ENCODE peak calls at places on chromosomes 13 and 19, in seven cellular contexts. E is DND-41, M is fibroblast of lung, D is mesenchymal stem cell, N is astrocyte, Z is NT2/D1, B is GM23248. F is an unnamed sample. For H3K27me3 and H3K4me1, the result is how much of the 10 kb centered on the place peaks cover.

GRCh38 chr13:66099825-66100224 is 1130.3 kb downstream of the PCDH9 start:
- DNase-seq in E (no peak), M (no peak), D (no peak), N (no peak), Z (no peak), B (no peak), F (no peak)

GRCh38 chr13:51222510-51223283 is 499 bp downstream of the FAM124A start:
- DNase-seq in E (no peak), M (no peak), D (peak), N (no peak), Z (no peak), B (peak), F (peak)

GRCh38 chr13:102028846-102029245 is 373.0 kb downstream of the FGF14 start:
- DNase-seq in E (no peak), M (no peak), D (no peak), N (no peak), Z (no peak), B (no peak), F (no peak)

GRCh38 chr19:3509566-3509989 is 3.5 kb downstream of the FZR1 start:
- DNase-seq in E (no peak), M (no peak), D (peak), N (peak), Z (no peak), B (peak), F (peak)

GRCh38 chr19:33365676-33366075 is 7.8 kb upstream of the CEBPG start:
- DNase-seq in E (no peak), M (no peak), D (no peak), N (no peak), Z (no peak), B (no peak), F (no peak)

GRCh38 chr13:111469450-111469849 is 149.0 kb downstream of the TEX29 start:
- DNase-seq in E (no peak), M (no peak), D (no peak), N (no peak), Z (no peak), B (no peak), F (no peak)

GRCh38 chr13:40565282-40566148 is 100.9 kb downstream of the FOXO1 start:
- DNase-seq in E (no peak), M (no peak), D (no peak), N (no peak), Z (no peak), B (peak), F (no peak)

GRCh38 chr13:67549331-67549730 is 319.2 kb upstream of the PCDH9 start:
- DNase-seq in E (no peak), M (peak), D (peak), N (peak), Z (no peak), B (no peak), F (peak)

GRCh38 chr13:24092108-24092507 is 68.4 kb upstream of the SPATA13 start:
- DNase-seq in E (no peak), M (no peak), D (no peak), N (no peak), Z (no peak), B (no peak), F (no peak)

GRCh38 chr19:9793051-9793591 is 24.6 kb upstream of the ZNF846 start:
- DNase-seq in E (peak), M (peak), D (peak), N (peak), Z (peak), B (peak), F (peak)

GRCh38 chr19:33125929-33126388 is 6.0 kb upstream of the WDR88 start:
- DNase-seq in E (peak), M (peak), D (peak), N (peak), Z (peak), B (peak), F (peak)

GRCh38 chr13:33676045-33676699 is 141.8 kb upstream of the RFC3 start:
- DNase-seq in E (no peak), M (peak), D (no peak), N (no peak), Z (no peak), B (peak), F (peak)

GRCh38 chr19:39307233-39307821 is 11.1 kb downstream of the IFNL1 start:
- DNase-seq in E (no peak), M (no peak), D (peak), N (no peak), Z (peak), B (peak), F (peak)

GRCh38 chr19:17468302-17469091 is 1.8 kb upstream of the SLC27A1 start:
- DNase-seq in E (no peak), M (no peak), D (no peak), N (no peak), Z (no peak), B (peak), F (no peak)

GRCh38 chr19:29211562-29212416 is 1.2 kb downstream of the UQCRFS1 start:
- DNase-seq in E (no peak), M (peak), D (peak), N (peak), Z (no peak), B (peak), F (no peak)

GRCh38 chr13:28299941-28300340 is 161.6 kb downstream of the PAN3 start:
- DNase-seq in E (no peak), M (peak), D (no peak), N (no peak), Z (no peak), B (no peak), F (peak)

GRCh38 chr19:48480476-48481190 is 11.5 kb downstream of the CYTH2 start:
- DNase-seq in E (no peak), M (peak), D (no peak), N (no peak), Z (no peak), B (peak), F (peak)

GRCh38 chr13:75359266-75359665 is 122.7 kb downstream of the TBC1D4 start:
- DNase-seq in E (no peak), M (peak), D (peak), N (peak), Z (peak), B (peak), F (peak)

GRCh38 chr19:17456127-17456526 is 4.6 kb downstream of the NXNL1 start:
- DNase-seq in E (no peak), M (no peak), D (no peak), N (no peak), Z (no peak), B (no peak), F (no peak)

GRCh38 chr13:35888327-35888940 is 242.7 kb downstream of the DCLK1 start:
- DNase-seq in E (no peak), M (peak), D (no peak), N (peak), Z (no peak), B (no peak), F (no peak)

GRCh38 chr19:33558846-33559245 is 37.3 kb upstream of the PEPD start:
- DNase-seq in E (no peak), M (no peak), D (no peak), N (no peak), Z (no peak), B (peak), F (no peak)

GRCh38 chr19:21474671-21475181 is 30.7 kb upstream of the ZNF429 start:
- DNase-seq in E (no peak), M (peak), D (peak), N (peak), Z (peak), B (peak), F (peak)
- H3K27me3 ChIP-seq in E (under half), M (under half), D (under half), N (under half), Z (under half), B (under half), F (under half)

GRCh38 chr13:30061217-30061616 is 210.8 kb upstream of the UBL3 start:
- DNase-seq in E (no peak), M (no peak), D (no peak), N (no peak), Z (no peak), B (no peak), F (no peak)

GRCh38 chr13:30058429-30058828 is 208.0 kb upstream of the UBL3 start:
- DNase-seq in E (no peak), M (peak), D (no peak), N (no peak), Z (no peak), B (no peak), F (no peak)

GRCh38 chr13:30065181-30065580 is 214.8 kb upstream of the UBL3 start:
- DNase-seq in E (no peak), M (no peak), D (no peak), N (no peak), Z (no peak), B (peak), F (no peak)

DNA sequence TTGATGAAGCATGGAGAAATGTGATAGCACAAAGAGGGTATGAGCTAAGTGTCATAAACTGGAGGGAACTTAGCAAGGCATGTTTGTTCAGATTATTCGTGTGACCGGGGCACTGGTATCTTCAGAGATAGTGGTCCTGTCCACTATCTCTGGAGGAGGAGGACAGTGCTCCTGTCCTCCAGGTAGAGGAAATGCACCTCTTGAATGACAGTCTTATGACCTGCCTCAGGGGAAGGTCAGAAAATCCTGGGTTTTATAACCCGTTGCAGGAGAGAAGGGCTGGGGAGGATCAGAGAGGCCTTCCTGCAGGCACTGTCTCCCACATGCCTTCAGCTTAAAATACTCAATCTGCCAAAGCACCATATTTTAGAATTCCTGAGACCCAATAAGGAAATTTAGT is 213.5 kb upstream of the UBL3 start:
- DNase-seq in E (no peak), M (no peak), D (no peak), N (no peak), Z (no peak), B (no peak), F (no peak)
- H3K9ac ChIP-seq in E (no peak), M (no peak), D (no peak), N (no peak), Z (no peak), B (no peak), F (no peak)

DNA sequence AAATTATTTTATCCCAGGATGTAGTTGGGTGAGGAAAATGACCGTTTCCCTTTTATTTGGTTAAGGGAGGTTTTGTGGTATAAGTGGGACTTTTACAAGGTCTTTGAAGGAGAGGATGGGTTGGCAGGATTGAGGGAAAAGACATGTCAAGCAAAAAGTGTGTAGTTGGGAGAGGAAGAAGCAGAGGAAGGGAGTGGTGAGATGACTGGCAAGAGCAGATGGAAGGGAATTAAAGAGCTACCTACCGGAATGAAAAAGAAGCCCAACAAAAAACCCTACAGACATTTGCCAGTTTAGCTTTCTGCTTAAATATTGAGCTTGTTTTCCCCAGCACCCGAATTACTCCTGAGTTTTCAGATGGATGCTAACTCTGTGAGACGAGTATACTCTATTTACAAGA is 19.6 kb downstream of the FRY start:
- DNase-seq in E (no peak), M (no peak), D (no peak), N (no peak), Z (no peak), B (no peak), F (no peak)
- H3K4me1 ChIP-seq in E (under half), M (under half), D (under half), N (under half), Z (under half), B (under half), F (under half)

GRCh38 chr13:64684108-64684507 is 2546.0 kb downstream of the PCDH9 start:
- DNase-seq in E (no peak), M (no peak), D (no peak), N (no peak), Z (no peak), B (no peak), F (peak)

GRCh38 chr13:64680739-64681138 is 2549.4 kb downstream of the PCDH9 start:
- DNase-seq in E (no peak), M (no peak), D (no peak), N (no peak), Z (no peak), B (no peak), F (no peak)

GRCh38 chr13:64688893-64689677 is 2541.1 kb downstream of the PCDH9 start:
- DNase-seq in E (no peak), M (peak), D (peak), N (peak), Z (no peak), B (peak), F (peak)

DNA sequence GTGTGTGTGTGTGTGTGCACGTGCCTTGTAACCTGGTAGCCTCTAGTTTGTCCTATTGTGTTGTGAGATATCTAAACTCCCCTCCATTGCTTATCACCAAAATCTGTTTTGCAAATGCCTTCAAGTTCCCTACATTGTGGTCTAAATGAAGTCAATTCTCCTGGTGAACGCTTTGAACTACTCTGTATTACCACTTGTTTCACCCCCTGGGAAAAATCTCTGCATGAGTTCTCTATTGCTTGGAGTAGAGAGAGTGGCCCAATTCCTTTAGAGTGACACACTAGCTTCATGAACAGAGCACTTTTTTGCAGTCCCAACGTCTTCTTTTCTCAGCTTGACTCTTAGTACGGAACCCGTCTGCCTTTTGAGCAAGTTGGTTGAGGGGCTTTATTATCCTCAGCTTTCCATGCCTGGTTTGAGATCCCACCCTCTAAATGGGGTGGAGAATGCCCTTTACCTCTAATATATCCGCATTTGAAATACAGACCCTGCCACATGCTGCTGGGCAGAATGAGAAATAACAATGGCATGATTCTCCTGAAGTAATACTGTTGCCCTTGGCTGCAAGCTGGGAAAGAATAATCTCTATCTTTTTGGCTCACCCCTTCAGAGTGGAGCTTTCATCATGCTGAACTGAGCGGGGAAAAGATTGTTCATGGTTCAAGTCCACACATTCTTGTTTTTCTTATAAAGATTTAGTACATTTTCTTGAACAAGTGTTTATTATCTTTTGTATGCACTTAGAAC is 2545.3 kb downstream of the PCDH9 start:
- DNase-seq in E (no peak), M (no peak), D (no peak), N (peak), Z (peak), B (peak), F (peak)
- H3K27me3 ChIP-seq in E (under half), M (under half), D (under half), N (under half), Z (under half), B (under half), F (under half)

GRCh38 chr19:19385900-19386339 is 19.6 kb upstream of the GATAD2A start:
- DNase-seq in E (peak), M (no peak), D (no peak), N (no peak), Z (no peak), B (no peak), F (no peak)
- H3K9ac ChIP-seq in E (peak), M (peak), D (peak), N (peak), Z (peak), B (peak), F (peak)

GRCh38 chr19:954272-954671 is 28.4 kb downstream of the ARID3A start:
- DNase-seq in E (no peak), M (no peak), D (no peak), N (no peak), Z (no peak), B (no peak), F (no peak)

GRCh38 chr19:953501-954271 is 27.9 kb downstream of the ARID3A start:
- DNase-seq in E (no peak), M (no peak), D (no peak), N (no peak), Z (no peak), B (no peak), F (no peak)

GRCh38 chr19:952680-953500 is 27.1 kb downstream of the ARID3A start:
- DNase-seq in E (no peak), M (no peak), D (peak), N (no peak), Z (no peak), B (no peak), F (no peak)

GRCh38 chr19:955803-956746 is 28.1 kb upstream of the WDR18 start:
- DNase-seq in E (no peak), M (no peak), D (peak), N (no peak), Z (no peak), B (no peak), F (no peak)

DNA sequence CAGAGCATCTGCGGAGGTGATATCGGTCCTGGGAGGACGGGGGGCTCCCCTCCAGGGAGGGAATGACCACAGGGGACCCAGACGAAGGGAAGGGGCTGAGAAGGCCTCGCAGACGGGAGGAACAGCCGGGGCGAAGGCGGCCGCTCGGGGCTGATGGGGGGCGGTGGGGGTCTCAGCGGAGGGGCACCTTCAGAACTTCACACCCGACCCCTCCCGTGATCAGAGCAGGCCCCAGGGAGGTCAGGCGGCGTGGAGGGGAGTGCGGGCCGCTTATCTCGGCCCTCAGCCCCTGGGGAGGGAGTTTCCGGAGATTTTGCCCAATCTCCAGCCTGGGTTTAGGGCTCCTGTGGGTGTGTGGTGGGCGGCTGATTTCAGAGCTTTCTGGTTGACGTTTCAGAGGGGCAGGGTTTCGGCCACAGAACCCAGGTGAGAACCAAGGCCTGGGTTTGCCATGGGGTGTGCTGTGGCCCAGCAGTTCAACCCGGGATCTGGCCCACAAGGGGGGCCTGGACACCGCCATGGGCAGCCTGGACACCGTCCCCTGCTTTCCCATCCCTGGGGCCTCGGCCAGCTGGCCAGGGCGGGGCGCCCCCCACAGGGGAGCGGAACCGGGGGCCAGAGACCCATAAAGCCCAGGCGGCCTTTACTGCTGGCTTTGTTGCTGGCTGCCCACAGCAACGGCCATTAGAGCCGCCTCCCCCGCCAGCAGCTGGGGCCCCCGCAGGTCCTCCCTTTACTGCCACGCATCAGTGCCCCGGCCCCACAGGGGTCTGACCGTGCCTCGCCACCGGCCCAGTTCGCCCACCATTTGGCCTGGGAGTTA is 29.0 kb downstream of the ARID3A start:
- DNase-seq in E (no peak), M (no peak), D (peak), N (no peak), Z (no peak), B (no peak), F (no peak)
- H3K4me1 ChIP-seq in E (under half), M (under half), D (half or more), N (under half), Z (under half), B (under half), F (under half)

DNA sequence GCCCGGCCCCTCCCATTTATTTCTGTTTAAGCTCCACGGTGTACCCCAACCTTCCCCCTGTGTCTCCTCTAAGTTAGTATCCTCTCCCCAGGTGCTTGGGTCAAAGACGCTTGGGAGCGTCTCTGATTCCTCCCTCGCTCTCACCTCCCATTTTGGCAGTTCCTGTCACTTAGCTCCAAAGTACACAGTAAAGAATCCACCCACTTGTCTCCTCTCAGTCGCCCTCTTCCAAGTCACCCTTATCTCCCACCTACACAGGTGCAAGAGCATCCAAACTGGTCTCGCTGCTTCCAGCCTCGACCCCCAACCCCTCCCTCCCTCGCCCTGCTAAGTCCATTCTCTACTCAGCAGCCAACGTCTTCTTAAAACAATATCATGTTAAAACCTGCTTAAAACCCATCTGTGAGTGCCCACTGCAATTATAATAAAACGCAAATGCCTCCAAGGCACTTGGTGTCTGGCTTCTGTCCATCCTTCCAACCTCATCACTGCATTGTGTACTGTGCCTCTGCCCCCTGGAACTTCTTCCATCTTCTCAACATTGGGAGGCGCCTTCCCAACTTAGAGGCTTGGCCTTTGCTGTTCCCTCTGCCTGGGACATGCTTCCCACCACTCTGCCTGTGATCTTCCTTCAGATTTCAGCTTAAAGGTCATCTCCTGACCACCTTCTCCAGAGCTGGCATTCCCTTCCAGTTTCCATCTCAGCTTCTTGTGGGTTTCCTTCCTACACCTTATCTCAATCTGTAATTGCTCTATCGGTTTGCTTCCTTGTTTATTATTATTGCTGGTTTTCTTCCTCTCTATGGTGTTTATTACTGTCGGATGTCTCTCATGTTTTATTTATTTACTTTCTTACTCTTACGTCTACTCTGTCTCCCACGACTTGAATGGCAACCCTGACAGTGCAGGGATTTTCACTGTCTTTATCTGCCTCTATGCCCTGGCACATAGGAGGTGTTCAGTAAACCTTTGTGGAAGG is 9.5 kb upstream of the KLK14 start:
- DNase-seq in E (no peak), M (no peak), D (no peak), N (no peak), Z (no peak), B (no peak), F (no peak)
- H3K27me3 ChIP-seq in E (under half), M (under half), D (under half), N (under half), Z (under half), B (under half), F (under half)